ENCODE peak calls at places on chromosomes 11 and 22, in seven cellular contexts. One of them, this sample, is unnamed.

GRCh38 chr11:8642226-8642625 is 40.2 kb downstream of the TRIM66 start:
- DNase-seq in pancreas: no peak
- DNase-seq in aorta: no peak
- DNase-seq in OCI-LY7: no peak
- DNase-seq in GM23338: no peak
- DNase-seq in cardiac muscle cell: no peak
- DNase-seq in Peyer's patch: no peak
- DNase-seq in this sample: no peak

GRCh38 chr11:33475999-33476398 is 218.8 kb downstream of the HIPK3 start:
- DNase-seq in pancreas: no peak
- DNase-seq in aorta: no peak
- DNase-seq in OCI-LY7: peak
- DNase-seq in GM23338: no peak
- DNase-seq in cardiac muscle cell: peak
- DNase-seq in Peyer's patch: no peak
- DNase-seq in this sample: peak

GRCh38 chr22:47129902-47130301 is 367.5 kb downstream of the TBC1D22A start:
- DNase-seq in pancreas: peak
- DNase-seq in aorta: peak
- DNase-seq in OCI-LY7: no peak
- DNase-seq in GM23338: no peak
- DNase-seq in cardiac muscle cell: no peak
- DNase-seq in Peyer's patch: peak
- DNase-seq in this sample: no peak

GRCh38 chr11:119094816-119095065 is 6.9 kb downstream of the DPAGT1 start:
- DNase-seq in pancreas: peak
- DNase-seq in aorta: peak
- DNase-seq in OCI-LY7: no peak
- DNase-seq in GM23338: peak
- DNase-seq in cardiac muscle cell: peak
- DNase-seq in Peyer's patch: peak
- DNase-seq in this sample: peak

GRCh38 chr22:42844756-42845155 is 12.3 kb downstream of the ARFGAP3 start:
- DNase-seq in pancreas: no peak
- DNase-seq in aorta: no peak
- DNase-seq in OCI-LY7: no peak
- DNase-seq in GM23338: no peak
- DNase-seq in cardiac muscle cell: no peak
- DNase-seq in Peyer's patch: peak
- DNase-seq in this sample: no peak

GRCh38 chr11:121595717-121596156 is 143.0 kb upstream of the SORL1-AS1 start:
- DNase-seq in pancreas: no peak
- DNase-seq in aorta: peak
- DNase-seq in OCI-LY7: no peak
- DNase-seq in GM23338: no peak
- DNase-seq in cardiac muscle cell: no peak
- DNase-seq in Peyer's patch: no peak
- DNase-seq in this sample: no peak

GRCh38 chr22:31020334-31020733 is 51.3 kb downstream of the TUG1 start:
- DNase-seq in pancreas: no peak
- DNase-seq in aorta: no peak
- DNase-seq in OCI-LY7: no peak
- DNase-seq in GM23338: peak
- DNase-seq in cardiac muscle cell: no peak
- DNase-seq in Peyer's patch: no peak
- DNase-seq in this sample: no peak

GRCh38 chr11:65540290-65541092 is 15.6 kb downstream of the SCYL1 start:
- DNase-seq in pancreas: peak
- DNase-seq in aorta: peak
- DNase-seq in OCI-LY7: peak
- DNase-seq in GM23338: peak
- DNase-seq in cardiac muscle cell: peak
- DNase-seq in Peyer's patch: peak
- DNase-seq in this sample: peak

GRCh38 chr11:133697603-133698002 is 147.7 kb downstream of the SPATA19 start:
- DNase-seq in pancreas: no peak
- DNase-seq in aorta: no peak
- DNase-seq in OCI-LY7: no peak
- DNase-seq in GM23338: no peak
- DNase-seq in cardiac muscle cell: peak
- DNase-seq in Peyer's patch: no peak
- DNase-seq in this sample: no peak

GRCh38 chr11:19551454-19551853 is 161.2 kb upstream of the NAV2 start:
- DNase-seq in pancreas: no peak
- DNase-seq in aorta: no peak
- DNase-seq in OCI-LY7: no peak
- DNase-seq in GM23338: no peak
- DNase-seq in cardiac muscle cell: no peak
- DNase-seq in Peyer's patch: no peak
- DNase-seq in this sample: no peak

GRCh38 chr11:120969993-120970392 is 53.9 kb upstream of the TBCEL start:
- DNase-seq in pancreas: no peak
- DNase-seq in aorta: no peak
- DNase-seq in OCI-LY7: no peak
- DNase-seq in GM23338: no peak
- DNase-seq in cardiac muscle cell: peak
- DNase-seq in Peyer's patch: no peak
- DNase-seq in this sample: no peak

GRCh38 chr22:38853149-38853548 is 9.3 kb upstream of the NPTXR start:
- DNase-seq in pancreas: no peak
- DNase-seq in aorta: no peak
- DNase-seq in OCI-LY7: no peak
- DNase-seq in GM23338: no peak
- DNase-seq in cardiac muscle cell: no peak
- DNase-seq in Peyer's patch: no peak
- DNase-seq in this sample: no peak

GRCh38 chr22:21917206-21917958 is 35.3 kb downstream of the PPM1F start:
- DNase-seq in pancreas: peak
- DNase-seq in aorta: no peak
- DNase-seq in OCI-LY7: no peak
- DNase-seq in GM23338: peak
- DNase-seq in cardiac muscle cell: peak
- DNase-seq in Peyer's patch: no peak
- DNase-seq in this sample: no peak

GRCh38 chr11:117414724-117415123 is 87.1 kb downstream of the CEP164 start:
- DNase-seq in pancreas: no peak
- DNase-seq in aorta: peak
- DNase-seq in OCI-LY7: no peak
- DNase-seq in GM23338: no peak
- DNase-seq in cardiac muscle cell: no peak
- DNase-seq in Peyer's patch: peak
- DNase-seq in this sample: no peak

GRCh38 chr11:43706631-43707030 is 26.1 kb downstream of the HSD17B12 start:
- DNase-seq in pancreas: no peak
- DNase-seq in aorta: no peak
- DNase-seq in OCI-LY7: no peak
- DNase-seq in GM23338: no peak
- DNase-seq in cardiac muscle cell: no peak
- DNase-seq in Peyer's patch: no peak
- DNase-seq in this sample: no peak

GRCh38 chr22:24455751-24456426 is 28.5 kb downstream of the ADORA2A start:
- DNase-seq in pancreas: no peak
- DNase-seq in aorta: no peak
- DNase-seq in OCI-LY7: no peak
- DNase-seq in GM23338: no peak
- DNase-seq in cardiac muscle cell: no peak
- DNase-seq in Peyer's patch: no peak
- DNase-seq in this sample: no peak

GRCh38 chr22:39656495-39657490 is 86.2 kb downstream of the CACNA1I start:
- DNase-seq in pancreas: no peak
- DNase-seq in aorta: no peak
- DNase-seq in OCI-LY7: no peak
- DNase-seq in GM23338: no peak
- DNase-seq in cardiac muscle cell: no peak
- DNase-seq in Peyer's patch: no peak
- DNase-seq in this sample: no peak

GRCh38 chr11:125300791-125301218 is 136.3 kb downstream of the PKNOX2 start:
- DNase-seq in pancreas: no peak
- DNase-seq in aorta: no peak
- DNase-seq in OCI-LY7: no peak
- DNase-seq in GM23338: no peak
- DNase-seq in cardiac muscle cell: no peak
- DNase-seq in Peyer's patch: no peak
- DNase-seq in this sample: no peak

GRCh38 chr22:32674925-32675825 is 126.3 kb upstream of the TIMP3 start:
- DNase-seq in pancreas: no peak
- DNase-seq in aorta: no peak
- DNase-seq in OCI-LY7: no peak
- DNase-seq in GM23338: no peak
- DNase-seq in cardiac muscle cell: no peak
- DNase-seq in Peyer's patch: no peak
- DNase-seq in this sample: no peak

GRCh38 chr22:50460942-50461341 is 13.9 kb downstream of the SBF1 start:
- DNase-seq in pancreas: no peak
- DNase-seq in aorta: no peak
- DNase-seq in OCI-LY7: no peak
- DNase-seq in GM23338: no peak
- DNase-seq in cardiac muscle cell: no peak
- DNase-seq in Peyer's patch: no peak
- DNase-seq in this sample: no peak

GRCh38 chr11:117832511-117832910 is 8.0 kb upstream of the FXYD2 start:
- DNase-seq in pancreas: peak
- DNase-seq in aorta: peak
- DNase-seq in OCI-LY7: no peak
- DNase-seq in GM23338: no peak
- DNase-seq in cardiac muscle cell: no peak
- DNase-seq in Peyer's patch: no peak
- DNase-seq in this sample: no peak

GRCh38 chr11:116651757-116652237 is 121.0 kb downstream of the BUD13 start:
- DNase-seq in pancreas: no peak
- DNase-seq in aorta: no peak
- DNase-seq in OCI-LY7: no peak
- DNase-seq in GM23338: no peak
- DNase-seq in cardiac muscle cell: no peak
- DNase-seq in Peyer's patch: no peak
- DNase-seq in this sample: no peak

GRCh38 chr22:44685384-44686056 is 16.5 kb upstream of the PRR5 start:
- DNase-seq in pancreas: no peak
- DNase-seq in aorta: no peak
- DNase-seq in OCI-LY7: peak
- DNase-seq in GM23338: peak
- DNase-seq in cardiac muscle cell: no peak
- DNase-seq in Peyer's patch: peak
- DNase-seq in this sample: no peak

GRCh38 chr11:58567889-58568512 is 7.7 kb downstream of the LPXN start:
- DNase-seq in pancreas: no peak
- DNase-seq in aorta: peak
- DNase-seq in OCI-LY7: peak
- DNase-seq in GM23338: peak
- DNase-seq in cardiac muscle cell: peak
- DNase-seq in Peyer's patch: peak
- DNase-seq in this sample: no peak

GRCh38 chr11:48001438-48002021 is 21.2 kb downstream of the PTPRJ start:
- DNase-seq in pancreas: no peak
- DNase-seq in aorta: peak
- DNase-seq in OCI-LY7: peak
- DNase-seq in GM23338: no peak
- DNase-seq in cardiac muscle cell: no peak
- DNase-seq in Peyer's patch: peak
- DNase-seq in this sample: no peak

GRCh38 chr22:49449811-49450386 is 377.8 kb downstream of the BRD1 start:
- DNase-seq in pancreas: no peak
- DNase-seq in aorta: peak
- DNase-seq in OCI-LY7: no peak
- DNase-seq in GM23338: no peak
- DNase-seq in cardiac muscle cell: peak
- DNase-seq in Peyer's patch: no peak
- DNase-seq in this sample: no peak
- H3K27ac ChIP-seq in pancreas: no peak
- H3K27ac ChIP-seq in aorta: no peak
- H3K27ac ChIP-seq in OCI-LY7: no peak
- H3K27ac ChIP-seq in GM23338: no peak
- H3K27ac ChIP-seq in cardiac muscle cell: no peak
- H3K27ac ChIP-seq in Peyer's patch: no peak
- H3K27ac ChIP-seq in this sample: peak

DNA sequence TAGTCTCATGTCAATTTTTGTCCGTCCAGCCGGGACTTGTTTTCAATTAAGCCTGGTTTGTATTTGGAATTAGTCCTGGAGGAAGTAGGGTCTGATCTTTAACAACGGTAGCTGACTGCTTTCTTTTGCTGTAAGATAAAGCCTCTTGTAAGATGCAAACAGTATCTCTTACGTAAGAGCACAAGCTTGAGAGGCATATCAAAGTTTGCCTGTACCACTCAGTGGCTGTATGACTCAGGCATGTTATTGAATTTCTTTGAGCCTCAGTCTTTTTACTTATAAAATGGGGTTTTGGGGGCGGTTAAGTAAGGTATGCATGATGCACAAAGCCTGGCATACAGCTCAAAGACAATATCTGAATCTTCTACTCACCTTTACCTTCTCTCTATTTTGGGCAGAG is 198.4 kb upstream of the NARS2 start:
- DNase-seq in pancreas: no peak
- DNase-seq in aorta: no peak
- DNase-seq in OCI-LY7: no peak
- DNase-seq in GM23338: no peak
- DNase-seq in cardiac muscle cell: no peak
- DNase-seq in Peyer's patch: no peak
- DNase-seq in this sample: no peak
- H3K27ac ChIP-seq in pancreas: no peak
- H3K27ac ChIP-seq in aorta: no peak
- H3K27ac ChIP-seq in OCI-LY7: no peak
- H3K27ac ChIP-seq in GM23338: no peak
- H3K27ac ChIP-seq in cardiac muscle cell: no peak
- H3K27ac ChIP-seq in Peyer's patch: no peak
- H3K27ac ChIP-seq in this sample: no peak

GRCh38 chr11:69734841-69735240 is 31.0 kb upstream of the FGF19 start:
- DNase-seq in pancreas: no peak
- DNase-seq in aorta: no peak
- DNase-seq in OCI-LY7: no peak
- DNase-seq in GM23338: no peak
- DNase-seq in cardiac muscle cell: no peak
- DNase-seq in Peyer's patch: no peak
- DNase-seq in this sample: no peak
- H3K27ac ChIP-seq in pancreas: no peak
- H3K27ac ChIP-seq in aorta: no peak
- H3K27ac ChIP-seq in OCI-LY7: no peak
- H3K27ac ChIP-seq in GM23338: no peak
- H3K27ac ChIP-seq in cardiac muscle cell: no peak
- H3K27ac ChIP-seq in Peyer's patch: no peak
- H3K27ac ChIP-seq in this sample: no peak

GRCh38 chr11:1570001-1570453 is 2.0 kb downstream of the DUSP8 start:
- DNase-seq in pancreas: peak
- DNase-seq in aorta: peak
- DNase-seq in OCI-LY7: no peak
- DNase-seq in GM23338: no peak
- DNase-seq in cardiac muscle cell: no peak
- DNase-seq in Peyer's patch: no peak
- DNase-seq in this sample: no peak

GRCh38 chr11:1571760-1572199 is 291 bp downstream of the DUSP8 start:
- DNase-seq in pancreas: no peak
- DNase-seq in aorta: no peak
- DNase-seq in OCI-LY7: no peak
- DNase-seq in GM23338: no peak
- DNase-seq in cardiac muscle cell: no peak
- DNase-seq in Peyer's patch: no peak
- DNase-seq in this sample: no peak

GRCh38 chr11:1570531-1570895 is 1.6 kb downstream of the DUSP8 start:
- DNase-seq in pancreas: no peak
- DNase-seq in aorta: no peak
- DNase-seq in OCI-LY7: no peak
- DNase-seq in GM23338: no peak
- DNase-seq in cardiac muscle cell: no peak
- DNase-seq in Peyer's patch: no peak
- DNase-seq in this sample: no peak

GRCh38 chr11:1572200-1573076 is at the start of gene DUSP8:
- DNase-seq in pancreas: peak
- DNase-seq in aorta: peak
- DNase-seq in OCI-LY7: peak
- DNase-seq in GM23338: peak
- DNase-seq in cardiac muscle cell: peak
- DNase-seq in Peyer's patch: peak
- DNase-seq in this sample: peak

GRCh38 chr11:1570896-1571759 is 943 bp downstream of the DUSP8 start:
- DNase-seq in pancreas: peak
- DNase-seq in aorta: peak
- DNase-seq in OCI-LY7: no peak
- DNase-seq in GM23338: peak
- DNase-seq in cardiac muscle cell: no peak
- DNase-seq in Peyer's patch: no peak
- DNase-seq in this sample: no peak
- H3K27ac ChIP-seq in pancreas: peak
- H3K27ac ChIP-seq in aorta: no peak
- H3K27ac ChIP-seq in OCI-LY7: no peak
- H3K27ac ChIP-seq in GM23338: no peak
- H3K27ac ChIP-seq in cardiac muscle cell: no peak
- H3K27ac ChIP-seq in Peyer's patch: peak
- H3K27ac ChIP-seq in this sample: peak

This sample was measured in substantia nigra.